ENCODE peak calls at places on chromosomes 13 and 19, in four cellular contexts. D is transverse colon, B is prostate gland, P is lower lobe of right lung. R is an unnamed sample.

GRCh38 chr13:84446972-84447700 is 564.9 kb upstream of the SLITRK1 start:
- DNase-seq in D (no peak), B (no peak), P (peak; percentile 23), R (no peak)

GRCh38 chr19:3098141-3098514 is 4.0 kb downstream of the GNA11 start:
- DNase-seq in D (no peak), B (no peak), P (no peak), R (no peak)

GRCh38 chr19:1401138-1401888 is at the start of gene GAMT:
- DNase-seq in D (peak; percentile 52), B (no peak), P (no peak), R (no peak)

GRCh38 chr19:49809155-49809986 is 3.7 kb downstream of the FUZ start:
- DNase-seq in D (peak; percentile 66), B (peak; percentile 32), P (peak; percentile 76), R (peak; percentile 77)

GRCh38 chr13:38763446-38764381 is 76.8 kb downstream of the FREM2 start:
- DNase-seq in D (no peak), B (no peak), P (no peak), R (no peak)

GRCh38 chr13:49690133-49690989 is 925 bp downstream of the EBPL start:
- DNase-seq in D (peak; percentile 31), B (peak; percentile 73), P (no peak), R (no peak)

GRCh38 chr13:111314852-111315251 is 5.6 kb upstream of the TEX29 start:
- DNase-seq in D (no peak), B (no peak), P (no peak), R (no peak)

GRCh38 chr13:50576156-50576555 is 267.3 kb downstream of the DLEU7 start:
- DNase-seq in D (peak; percentile 62), B (peak; percentile 45), P (peak; percentile 71), R (no peak)

GRCh38 chr19:37654118-37654517 is 1.1 kb downstream of the ZFP30 start:
- DNase-seq in D (no peak), B (no peak), P (no peak), R (no peak)

GRCh38 chr19:42207767-42208259 is 9.7 kb downstream of the DEDD2 start:
- DNase-seq in D (no peak), B (no peak), P (peak; percentile 63), R (no peak)

GRCh38 chr19:1324792-1325567 is 39.3 kb downstream of the EFNA2 start:
- DNase-seq in D (peak; percentile 56), B (no peak), P (peak; percentile 56), R (peak; percentile 83)

GRCh38 chr13:45932611-45933182 is 81.1 kb upstream of the SIAH3 start:
- DNase-seq in D (no peak), B (no peak), P (no peak), R (no peak)

GRCh38 chr13:40624338-40624737 is 42.1 kb downstream of the FOXO1 start:
- DNase-seq in D (no peak), B (no peak), P (no peak), R (no peak)

GRCh38 chr19:22783651-22784050 is 300 bp downstream of the ZNF99 start:
- DNase-seq in D (no peak), B (no peak), P (no peak), R (no peak)

GRCh38 chr19:44869728-44870470 is 21.2 kb upstream of the TOMM40 start:
- DNase-seq in D (peak; percentile 62), B (no peak), P (peak; percentile 73), R (no peak)

GRCh38 chr13:34671136-34671535 is 270.9 kb upstream of the NBEA start:
- DNase-seq in D (no peak), B (peak; percentile 14), P (no peak), R (peak; percentile 68)

GRCh38 chr13:80712026-80712425 is 371.1 kb upstream of the SPRY2 start:
- DNase-seq in D (no peak), B (no peak), P (no peak), R (no peak)

GRCh38 chr19:38729653-38730469 is 14.4 kb downstream of the CAPN12 start:
- DNase-seq in D (peak; percentile 80), B (peak; percentile 56), P (peak; percentile 85), R (peak; percentile 78)

GRCh38 chr13:51626749-51627148 is 42.5 kb downstream of the WDFY2 start:
- DNase-seq in D (no peak), B (no peak), P (no peak), R (no peak)

GRCh38 chr19:584240-585001 is 5.3 kb upstream of the HCN2 start:
- DNase-seq in D (peak; percentile 45), B (no peak), P (no peak), R (no peak)

GRCh38 chr13:59996461-59996860 is 167.3 kb downstream of the DIAPH3 start:
- DNase-seq in D (peak; percentile 28), B (no peak), P (no peak), R (no peak)

GRCh38 chr13:32894589-32895001 is 121.6 kb upstream of the KL start:
- DNase-seq in D (no peak), B (no peak), P (no peak), R (no peak)

GRCh38 chr19:16355293-16356043 is 30.8 kb downstream of the KLF2 start:
- DNase-seq in D (no peak), B (no peak), P (peak; percentile 66), R (no peak)

GRCh38 chr19:38543807-38544568 is 73.8 kb downstream of the MAP4K1 start:
- DNase-seq in D (peak; percentile 42), B (no peak), P (peak; percentile 76), R (peak; percentile 78)

GRCh38 chr19:16328824-16329482 is 4.3 kb downstream of the KLF2 start:
- DNase-seq in D (no peak), B (no peak), P (peak; percentile 48), R (no peak)

GRCh38 chr13:70203661-70204229 is 95.5 kb upstream of the KLHL1 start:
- DNase-seq in D (no peak), B (no peak), P (no peak), R (no peak)

GRCh38 chr19:47742636-47743035 is 2.7 kb upstream of the NOP53 start:
- DNase-seq in D (no peak), B (no peak), P (no peak), R (no peak)

GRCh38 chr19:47152205-47152604 is 21.6 kb downstream of the SAE1 start:
- DNase-seq in D (no peak), B (no peak), P (no peak), R (no peak)

GRCh38 chr19:37078717-37079032 is 442 bp downstream of the ZNF420 start:
- DNase-seq in D (no peak), B (no peak), P (no peak), R (no peak)

GRCh38 chr13:63026285-63026797 is 1610.7 kb upstream of the PCDH20 start:
- DNase-seq in D (no peak), B (no peak), P (no peak), R (no peak)

GRCh38 chr19:15025237-15025636 is 24.0 kb upstream of the CASP14 start:
- DNase-seq in D (no peak), B (no peak), P (no peak), R (no peak)
- H3K27me3 ChIP-seq in D (peaks cover 10% of the 10 kb centered on the region), B (no peaks in the 10 kb centered on the region), P (peaks cover 23% of the 10 kb centered on the region), R (no peaks in the 10 kb centered on the region)

GRCh38 chr13:113901231-113901630 is 37.4 kb upstream of the GAS6 start:
- DNase-seq in D (no peak), B (no peak), P (no peak), R (peak; percentile 30)
- TF ChIP-seq CTCF in D (no peak), B (no peak), P (no peak), R (no peak)

GRCh38 chr19:29624489-29625210 is 18.6 kb downstream of the POP4 start:
- DNase-seq in D (no peak), B (no peak), P (no peak), R (no peak)
- H3K27me3 ChIP-seq in D (no peaks in the 10 kb centered on the region), B (no peaks in the 10 kb centered on the region), P (no peaks in the 10 kb centered on the region), R (no peaks in the 10 kb centered on the region)

GRCh38 chr13:107373551-107373950 is 805.6 kb upstream of the ARGLU1 start:
- DNase-seq in D (no peak), B (no peak), P (no peak), R (no peak)
- TF ChIP-seq CTCF in D (no peak), B (no peak), P (peak; percentile 45), R (no peak)

GRCh38 chr19:17688853-17689595 is 870 bp upstream of the UNC13A start:
- DNase-seq in D (no peak), B (no peak), P (no peak), R (no peak)
- H3K27me3 ChIP-seq in D (peaks cover 78% of the 10 kb centered on the region), B (peaks cover 19% of the 10 kb centered on the region), P (peaks cover 66% of the 10 kb centered on the region), R (peaks cover 18% of the 10 kb centered on the region)

DNA sequence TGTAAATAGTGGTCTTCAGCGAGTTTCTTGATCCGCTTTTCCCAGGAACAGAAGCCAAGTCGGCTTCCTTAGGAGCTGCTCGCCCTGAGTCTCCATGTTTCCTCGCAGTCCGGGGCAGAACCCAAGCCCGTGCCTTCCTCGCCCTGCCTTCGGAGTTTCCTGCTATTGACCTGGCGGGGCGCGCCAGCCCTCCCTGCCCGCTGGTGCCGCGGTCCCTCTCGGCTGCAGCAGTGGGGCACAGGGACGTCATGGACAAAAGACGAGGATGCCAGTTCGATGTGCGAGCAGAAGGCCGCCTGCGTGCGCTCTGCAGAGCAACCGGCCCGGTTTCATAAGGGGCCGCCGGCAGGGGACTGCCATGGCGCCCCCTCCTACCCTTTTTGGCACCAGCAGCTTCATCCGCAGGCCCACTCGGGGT is 156.6 kb downstream of the TM9SF2 start:
- DNase-seq in D (no peak), B (no peak), P (peak; percentile 48), R (peak; percentile 64)
- TF ChIP-seq CTCF in D (no peak), B (no peak), P (no peak), R (no peak)

R was measured in right atrium auricular region.